ENCODE peak calls at places on chromosome 17, in seven cellular contexts. One of them, this sample, is unnamed.

GRCh38 chr17:66306413-66306812 is 4.0 kb downstream of the PRKCA start:
- DNase-seq in heart right ventricle: no peak
- DNase-seq in germinal center: no peak
- DNase-seq in left ventricle myocardium inferior: no peak
- DNase-seq in mesendoderm: no peak
- DNase-seq in stimulated activated CD4-positive, alpha-beta T cell treated with anti-CD3 and anti-CD28 coated beads, Interleukin-12 subunit alpha, Interleukin-12 subunit beta, amount 100 ng/mL, for 4 hours: no peak
- DNase-seq in type B pancreatic cell: no peak
- DNase-seq in this sample: no peak

GRCh38 chr17:40963838-40964237 is 2.9 kb downstream of the KRT39 start:
- DNase-seq in heart right ventricle: no peak
- DNase-seq in germinal center: peak
- DNase-seq in left ventricle myocardium inferior: no peak
- DNase-seq in mesendoderm: peak
- DNase-seq in stimulated activated CD4-positive, alpha-beta T cell treated with anti-CD3 and anti-CD28 coated beads, Interleukin-12 subunit alpha, Interleukin-12 subunit beta, amount 100 ng/mL, for 4 hours: no peak
- DNase-seq in type B pancreatic cell: no peak
- DNase-seq in this sample: peak

GRCh38 chr17:49548506-49549310 is 27.0 kb upstream of the NXPH3 start:
- DNase-seq in heart right ventricle: peak
- DNase-seq in germinal center: no peak
- DNase-seq in left ventricle myocardium inferior: peak
- DNase-seq in mesendoderm: peak
- DNase-seq in stimulated activated CD4-positive, alpha-beta T cell treated with anti-CD3 and anti-CD28 coated beads, Interleukin-12 subunit alpha, Interleukin-12 subunit beta, amount 100 ng/mL, for 4 hours: no peak
- DNase-seq in type B pancreatic cell: peak
- DNase-seq in this sample: peak

GRCh38 chr17:4147751-4148310 is 4.8 kb downstream of the CYB5D2 start:
- DNase-seq in heart right ventricle: no peak
- DNase-seq in germinal center: no peak
- DNase-seq in left ventricle myocardium inferior: no peak
- DNase-seq in mesendoderm: no peak
- DNase-seq in stimulated activated CD4-positive, alpha-beta T cell treated with anti-CD3 and anti-CD28 coated beads, Interleukin-12 subunit alpha, Interleukin-12 subunit beta, amount 100 ng/mL, for 4 hours: no peak
- DNase-seq in type B pancreatic cell: no peak
- DNase-seq in this sample: no peak

GRCh38 chr17:76737676-76738467 is at the start of gene MFSD11:
- DNase-seq in heart right ventricle: peak
- DNase-seq in germinal center: peak
- DNase-seq in left ventricle myocardium inferior: peak
- DNase-seq in mesendoderm: peak
- DNase-seq in stimulated activated CD4-positive, alpha-beta T cell treated with anti-CD3 and anti-CD28 coated beads, Interleukin-12 subunit alpha, Interleukin-12 subunit beta, amount 100 ng/mL, for 4 hours: peak
- DNase-seq in type B pancreatic cell: peak
- DNase-seq in this sample: peak

GRCh38 chr17:31248986-31249385 is 48.1 kb downstream of the OMG start:
- DNase-seq in heart right ventricle: no peak
- DNase-seq in germinal center: no peak
- DNase-seq in left ventricle myocardium inferior: no peak
- DNase-seq in mesendoderm: no peak
- DNase-seq in stimulated activated CD4-positive, alpha-beta T cell treated with anti-CD3 and anti-CD28 coated beads, Interleukin-12 subunit alpha, Interleukin-12 subunit beta, amount 100 ng/mL, for 4 hours: no peak
- DNase-seq in type B pancreatic cell: no peak
- DNase-seq in this sample: no peak

GRCh38 chr17:79400989-79401703 is 209.7 kb downstream of the RBFOX3 start:
- DNase-seq in heart right ventricle: peak
- DNase-seq in germinal center: peak
- DNase-seq in left ventricle myocardium inferior: peak
- DNase-seq in mesendoderm: peak
- DNase-seq in stimulated activated CD4-positive, alpha-beta T cell treated with anti-CD3 and anti-CD28 coated beads, Interleukin-12 subunit alpha, Interleukin-12 subunit beta, amount 100 ng/mL, for 4 hours: peak
- DNase-seq in type B pancreatic cell: peak
- DNase-seq in this sample: peak

GRCh38 chr17:63928172-63928666 is 3.9 kb downstream of the CD79B start:
- DNase-seq in heart right ventricle: no peak
- DNase-seq in germinal center: peak
- DNase-seq in left ventricle myocardium inferior: peak
- DNase-seq in mesendoderm: no peak
- DNase-seq in stimulated activated CD4-positive, alpha-beta T cell treated with anti-CD3 and anti-CD28 coated beads, Interleukin-12 subunit alpha, Interleukin-12 subunit beta, amount 100 ng/mL, for 4 hours: no peak
- DNase-seq in type B pancreatic cell: no peak
- DNase-seq in this sample: no peak

GRCh38 chr17:15119928-15120327 is 145.2 kb downstream of the PMP22 start:
- DNase-seq in heart right ventricle: no peak
- DNase-seq in germinal center: no peak
- DNase-seq in left ventricle myocardium inferior: no peak
- DNase-seq in mesendoderm: peak
- DNase-seq in stimulated activated CD4-positive, alpha-beta T cell treated with anti-CD3 and anti-CD28 coated beads, Interleukin-12 subunit alpha, Interleukin-12 subunit beta, amount 100 ng/mL, for 4 hours: no peak
- DNase-seq in type B pancreatic cell: no peak
- DNase-seq in this sample: no peak

This sample was measured in GM13977.